ENCODE peak calls at places on chromosomes 2 and 18, in five cellular contexts. Z is fibroblast of lung, B is right cardiac atrium, P is cardiac muscle cell, S is psoas muscle. W is an unnamed sample. For H3K27me3, the result is how much of the 10 kb centered on the place peaks cover.

GRCh38 chr18:24710474-24710873 is 250.0 kb downstream of the HRH4 start:
- DNase-seq in Z (no peak), B (no peak), P (no peak), S (no peak), W (no peak)

GRCh38 chr2:64018715-64019082 is 529 bp downstream of the VPS54 start:
- DNase-seq in S (no peak), P (peak), Z (peak), B (peak), W (no peak)

GRCh38 chr18:69495338-69495737 is 94.7 kb downstream of the DOK6 start:
- DNase-seq in S (no peak), B (no peak), P (no peak), Z (no peak), W (no peak)

GRCh38 chr2:1373794-1374193 is 39.5 kb upstream of the TPO start:
- DNase-seq in B (no peak), P (no peak), S (no peak), Z (no peak), W (no peak)

GRCh38 chr2:117335967-117336366 is 478.5 kb upstream of the DDX18 start:
- DNase-seq in Z (no peak), B (no peak), S (no peak), P (no peak), W (no peak)

GRCh38 chr2:165376571-165376975 is 92.9 kb upstream of the CSRNP3 start:
- DNase-seq in S (no peak), P (no peak), Z (no peak), B (no peak), W (no peak)

GRCh38 chr2:86566158-86566827 is 3.0 kb upstream of the CHMP3 start:
- DNase-seq in B (no peak), S (no peak), P (peak), Z (peak), W (no peak)

GRCh38 chr2:241083091-241083415 is 19.0 kb downstream of the MTERF4 start:
- DNase-seq in P (no peak), Z (no peak), B (no peak), S (no peak), W (no peak)

GRCh38 chr18:26869640-26870039 is 4.1 kb upstream of the AQP4 start:
- DNase-seq in Z (no peak), P (no peak), B (no peak), S (no peak), W (no peak)

GRCh38 chr2:101850450-101850849 is 141.3 kb upstream of the IL1R2 start:
- DNase-seq in S (no peak), B (no peak), Z (no peak), P (no peak), W (no peak)

GRCh38 chr18:45755936-45756335 is 32.0 kb downstream of the SLC14A1 start:
- DNase-seq in S (no peak), Z (peak), B (no peak), P (no peak), W (peak)

GRCh38 chr2:241316825-241317224 is 1.1 kb downstream of the SEPTIN2 start:
- DNase-seq in S (no peak), Z (no peak), P (no peak), B (no peak), W (no peak)

GRCh38 chr2:144162652-144163051 is 357.3 kb downstream of the ZEB2 start:
- DNase-seq in P (peak), B (no peak), S (no peak), Z (no peak), W (no peak)

GRCh38 chr2:3079959-3080948 is 297.4 kb downstream of the EIPR1 start:
- DNase-seq in Z (no peak), S (no peak), P (no peak), B (no peak), W (no peak)

GRCh38 chr2:225429718-225430117 is 30.2 kb downstream of the NYAP2 start:
- DNase-seq in S (no peak), Z (peak), P (peak), B (no peak), W (no peak)

GRCh38 chr18:26791676-26792075 is 73.8 kb downstream of the AQP4 start:
- DNase-seq in Z (peak), S (no peak), B (no peak), P (no peak), W (no peak)

GRCh38 chr2:129892360-129892759 is 87.1 kb upstream of the RAB6C start:
- DNase-seq in P (no peak), S (no peak), B (no peak), Z (no peak), W (no peak)

GRCh38 chr2:206853880-206854279 is 85.4 kb upstream of the CPO start:
- DNase-seq in S (no peak), P (no peak), B (no peak), Z (no peak), W (no peak)

GRCh38 chr2:86661333-86661732 is 37.7 kb upstream of the RNF103 start:
- DNase-seq in P (no peak), B (no peak), S (no peak), Z (no peak), W (no peak)

GRCh38 chr2:119478188-119479065 is 45.9 kb downstream of the SCTR start:
- DNase-seq in B (no peak), Z (no peak), S (no peak), P (no peak), W (peak)

GRCh38 chr2:10658041-10658913 is 31.5 kb downstream of the NOL10 start:
- DNase-seq in Z (peak), P (no peak), S (no peak), B (no peak), W (peak)

GRCh38 chr2:108637304-108637669 is 82.0 kb upstream of the RANBP2 start:
- DNase-seq in P (peak), Z (peak), S (peak), B (peak), W (peak)

GRCh38 chr2:220553150-220553549 is 925.7 kb downstream of the SLC4A3 start:
- DNase-seq in B (no peak), Z (peak), S (no peak), P (peak), W (no peak)

GRCh38 chr2:9844036-9844483 is 786 bp downstream of the TAF1B start:
- DNase-seq in P (no peak), Z (peak), S (no peak), B (peak), W (peak)

DNA sequence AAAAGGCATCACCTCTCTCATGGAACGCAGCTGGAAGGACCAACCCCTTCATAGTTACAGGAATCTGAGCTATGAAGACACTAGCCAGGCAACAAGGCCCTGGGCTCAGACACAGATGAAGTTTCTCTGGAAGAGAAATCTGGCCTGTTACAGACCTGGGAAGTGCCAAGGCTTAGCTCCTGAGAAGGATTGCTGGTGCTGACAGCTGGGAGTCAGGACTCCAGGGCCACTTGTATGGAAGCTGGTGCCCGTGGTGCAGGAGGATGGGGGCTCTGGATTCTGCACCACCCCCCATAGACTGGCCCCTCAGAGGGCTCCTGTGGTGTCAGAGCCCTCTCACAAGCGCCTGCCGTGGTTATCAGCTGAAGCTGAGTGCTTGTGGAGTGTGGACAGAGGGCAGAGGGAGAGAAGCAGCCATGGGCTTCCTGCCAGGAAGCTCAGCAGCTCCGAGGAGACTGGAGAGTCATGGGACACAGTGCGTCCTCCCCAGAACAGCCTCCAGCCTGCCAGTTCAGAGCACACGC is 87.3 kb upstream of the LCLAT1 start:
- DNase-seq in S (peak), B (peak), P (peak), Z (peak), W (no peak)
- H3K27ac ChIP-seq in S (no peak), B (peak), P (peak), Z (peak), W (no peak)

DNA sequence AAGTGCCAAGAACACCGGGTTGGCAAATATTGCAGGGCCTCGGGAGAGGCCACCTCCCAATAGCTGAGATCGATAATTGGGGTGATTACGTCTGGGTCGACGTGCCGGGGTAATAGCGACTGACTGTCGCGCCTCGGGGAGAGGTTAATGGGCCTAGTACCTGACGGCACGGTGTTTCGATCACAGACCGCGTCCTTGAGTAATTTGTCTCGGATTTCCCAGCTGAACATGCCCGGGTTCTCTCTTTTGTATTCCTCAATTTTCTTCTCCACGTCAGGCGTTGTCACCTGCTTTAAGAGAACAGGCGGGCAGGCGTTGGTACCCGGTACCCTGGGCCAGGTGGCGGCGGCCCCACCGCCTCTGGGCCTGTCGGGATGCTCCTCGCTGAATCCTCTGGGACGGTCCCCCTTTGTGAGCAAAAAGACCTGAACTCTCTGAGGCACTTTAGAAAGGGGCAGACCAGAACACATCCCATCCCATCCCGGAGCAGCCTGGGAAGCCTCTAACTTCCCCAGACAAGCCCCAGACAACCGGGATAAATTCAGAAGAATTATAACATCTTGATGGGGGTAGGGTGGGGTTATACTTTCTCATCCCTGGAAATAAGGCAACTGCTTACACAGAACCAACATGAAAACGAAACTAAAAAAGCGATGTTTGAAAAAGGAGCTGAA is 3.3 kb downstream of the PAX3 start:
- DNase-seq in S (no peak), B (no peak), Z (peak), P (no peak), W (no peak)
- H3K27me3 ChIP-seq in S (under half), B (under half), Z (half or more), P (half or more), W (under half)

DNA sequence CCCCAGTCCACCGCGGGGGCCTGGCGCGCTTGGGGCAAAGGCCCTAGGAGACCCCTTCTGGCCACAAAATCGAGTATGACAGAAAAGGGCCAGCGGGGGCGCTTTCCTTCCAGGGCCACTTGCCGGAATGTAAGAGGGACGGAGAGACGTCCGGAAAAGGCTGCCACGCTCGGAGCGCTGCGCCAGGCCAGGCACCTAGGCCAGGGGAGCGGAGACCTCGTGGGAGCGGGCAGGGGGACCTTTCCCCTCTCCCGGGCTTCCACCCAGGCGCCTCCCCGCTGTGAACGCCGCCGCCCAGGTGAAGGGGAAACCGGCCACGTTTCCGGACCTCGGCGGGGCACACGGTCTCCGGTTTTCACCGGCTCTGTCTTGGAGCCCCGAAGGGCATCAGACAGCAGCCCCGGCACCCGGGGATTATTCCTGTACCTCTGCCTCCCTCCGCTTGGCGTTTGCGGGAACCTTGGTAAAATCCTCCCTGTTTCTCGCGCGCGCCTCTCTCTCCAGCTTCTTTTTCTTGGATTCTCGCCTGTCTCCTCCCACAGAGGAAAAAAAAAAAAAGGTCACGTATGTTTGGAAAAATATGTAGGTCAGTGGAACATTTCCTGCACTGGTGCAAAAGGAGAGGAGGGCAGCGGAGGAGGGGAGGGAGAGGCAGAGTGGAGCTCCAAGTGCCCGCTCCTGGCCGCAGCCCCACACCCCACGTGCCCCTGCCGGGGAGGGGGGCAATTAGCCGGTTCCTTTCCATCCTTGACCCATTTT is 1.2 kb upstream of the NPAS2 start:
- DNase-seq in B (peak), P (peak), Z (peak), S (peak), W (peak)
- H3K27ac ChIP-seq in B (peak), P (no peak), Z (peak), S (peak), W (peak)

GRCh38 chr2:215970425-215970824 is 42.9 kb downstream of the MREG start:
- DNase-seq in S (no peak), B (no peak), Z (peak), P (no peak), W (no peak)

GRCh38 chr2:215969131-215969841 is 44.1 kb downstream of the MREG start:
- DNase-seq in P (no peak), B (no peak), Z (peak), S (no peak), W (no peak)

GRCh38 chr2:215966951-215967350 is 46.4 kb downstream of the MREG start:
- DNase-seq in B (no peak), P (no peak), S (no peak), Z (no peak), W (no peak)

GRCh38 chr2:215967590-215968373 is 45.6 kb downstream of the MREG start:
- DNase-seq in P (no peak), S (no peak), B (no peak), Z (no peak), W (no peak)

DNA sequence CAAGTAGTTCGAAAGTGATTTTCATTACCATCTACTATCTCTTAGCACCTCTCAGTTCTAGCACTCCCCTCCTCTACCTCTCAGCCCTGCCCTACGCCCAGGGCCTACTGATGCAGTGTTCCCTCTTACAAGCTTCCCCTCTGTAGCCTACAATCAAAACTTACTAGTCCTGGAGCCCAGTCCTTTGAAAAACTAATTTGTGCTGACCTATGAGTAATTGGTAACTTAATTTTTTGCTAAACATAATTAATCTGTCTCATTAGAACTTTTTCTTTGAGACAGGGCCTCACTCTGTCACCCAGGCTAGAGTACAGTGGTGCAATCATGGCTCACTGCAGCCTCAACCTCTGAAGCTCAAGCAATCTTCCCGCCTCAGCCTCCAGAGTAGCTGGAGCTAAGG is 44.9 kb downstream of the MREG start:
- DNase-seq in P (no peak), B (no peak), Z (no peak), S (no peak), W (no peak)
- H3K27me3 ChIP-seq in P (under half), B (under half), Z (under half), S (under half), W (under half)

GRCh38 chr18:22057908-22058527 is 111.4 kb upstream of the GATA6 start:
- DNase-seq in Z (peak), S (no peak), P (no peak), B (no peak), W (no peak)
- H3K27ac ChIP-seq in Z (no peak), S (no peak), P (peak), B (no peak), W (no peak)

W was measured in SJSA1.